ENCODE peak calls at places on chromosomes 5 and 9, in ten cellular contexts. T is T-helper 1 cell; U is fibroblast of the conjunctiva; H is HT1080; D is stimulated activated CD8-positive, alpha-beta memory T cell treated with anti-CD3 and anti-CD28 coated beads, Interleukin-15, amount 100 ng/mL, for 1 hour; X is stimulated activated CD4-positive, alpha-beta T cell treated with anti-CD3 and anti-CD28 coated beads, Interleukin-4, amount 100 ng/mL, for 24 hours; Z is adrenal gland; Y is H54; S is GM04504; R is RCC 7860. N is an unnamed sample.

GRCh38 chr5:67581203-67581602 is 384.6 kb upstream of the CD180 start:
- DNase-seq in S (peak), U (peak), X (no peak), Z (no peak), H (peak), D (no peak), Y (no peak), R (no peak), T (no peak), N (peak)

GRCh38 chr9:34675048-34675714 is 12.7 kb upstream of the CCL27 start:
- DNase-seq in D (peak), X (peak), S (no peak), T (no peak), H (peak), R (peak), Y (no peak), Z (peak), U (peak), N (peak)

GRCh38 chr9:114930063-114930812 is at the start of gene TNFSF8:
- DNase-seq in Z (peak), S (no peak), R (no peak), H (no peak), X (peak), D (peak), Y (no peak), U (no peak), T (peak), N (no peak)

GRCh38 chr5:144024085-144024484 is 146.4 kb downstream of the YIPF5 start:
- DNase-seq in S (no peak), H (no peak), Z (no peak), U (no peak), T (no peak), R (no peak), D (no peak), Y (no peak), X (no peak), N (no peak)

GRCh38 chr9:131358438-131359029 is 35.4 kb upstream of the PRRC2B start:
- DNase-seq in T (no peak), H (no peak), S (no peak), Z (no peak), U (no peak), Y (no peak), R (no peak), X (no peak), D (no peak), N (no peak)

GRCh38 chr9:76677481-76678055 is 86.7 kb upstream of the PCA3 start:
- DNase-seq in U (no peak), R (peak), D (no peak), X (no peak), Z (peak), S (no peak), H (peak), Y (peak), T (no peak), N (peak)

GRCh38 chr5:1510631-1511030 is 13.1 kb downstream of the LPCAT1 start:
- DNase-seq in X (no peak), D (no peak), Z (peak), T (no peak), H (no peak), Y (no peak), R (no peak), S (no peak), U (no peak), N (no peak)

GRCh38 chr5:72326298-72326649 is 6.1 kb downstream of the PTCD2 start:
- DNase-seq in Y (no peak), D (no peak), S (no peak), X (no peak), T (no peak), U (no peak), R (no peak), H (no peak), Z (no peak), N (no peak)

GRCh38 chr9:88689509-88689908 is 154.5 kb downstream of the NXNL2 start:
- DNase-seq in U (no peak), Y (no peak), T (no peak), Z (no peak), H (no peak), R (no peak), X (no peak), D (no peak), S (no peak), N (no peak)

GRCh38 chr9:132586830-132587483 is 4.6 kb downstream of the BARHL1 start:
- DNase-seq in Y (no peak), U (no peak), T (no peak), Z (no peak), S (no peak), H (no peak), X (no peak), R (no peak), D (no peak), N (no peak)

GRCh38 chr9:36337865-36338264 is 62.2 kb downstream of the RNF38 start:
- DNase-seq in H (no peak), R (no peak), Y (no peak), U (no peak), X (no peak), T (no peak), D (no peak), S (no peak), Z (no peak), N (no peak)

GRCh38 chr5:107468286-107468685 is 202.5 kb downstream of the EFNA5 start:
- DNase-seq in X (no peak), D (no peak), T (no peak), S (no peak), Y (no peak), U (no peak), R (no peak), Z (no peak), H (no peak), N (peak)

GRCh38 chr9:71765693-71766092 is 2.6 kb downstream of the CEMIP2 start:
- DNase-seq in T (no peak), R (no peak), H (no peak), S (no peak), Y (no peak), U (no peak), D (no peak), Z (no peak), X (no peak), N (peak)

GRCh38 chr5:134101686-134102439 is 12.6 kb upstream of the TCF7 start:
- DNase-seq in S (no peak), Y (peak), D (peak), U (no peak), X (peak), T (peak), R (peak), H (peak), Z (peak), N (peak)

GRCh38 chr9:132584616-132585560 is 2.5 kb downstream of the BARHL1 start:
- DNase-seq in Z (no peak), U (no peak), S (no peak), H (peak), R (peak), T (no peak), D (no peak), Y (peak), X (no peak), N (peak)

GRCh38 chr9:70924905-70925547 is 196.4 kb downstream of the TRPM3 start:
- DNase-seq in H (peak), Y (peak), T (no peak), Z (peak), S (peak), D (no peak), X (peak), U (peak), R (peak), N (peak)

GRCh38 chr9:90815183-90815943 is 13.7 kb downstream of the SYK start:
- DNase-seq in X (no peak), Y (no peak), H (peak), U (no peak), T (no peak), Z (peak), R (no peak), S (no peak), D (no peak), N (peak)

GRCh38 chr5:95884021-95884333 is 61.5 kb upstream of the GLRX start:
- DNase-seq in H (peak), U (no peak), D (no peak), S (no peak), X (no peak), R (no peak), T (no peak), Y (no peak), Z (peak), N (no peak)

GRCh38 chr9:8025532-8025931 is 226.0 kb upstream of the DMAC1 start:
- DNase-seq in U (no peak), S (no peak), T (no peak), Z (no peak), D (no peak), X (no peak), H (no peak), Y (no peak), R (no peak), N (peak)